ENCODE peak calls at places on chromosomes 1 and 21, in four cellular contexts. T is OCI-LY7, R is neural progenitor cell, E is PC-9. K is an unnamed sample.

GRCh38 chr1:199931666-199932377 is 95.7 kb upstream of the NR5A2 start:
- DNase-seq in T (peak; percentile 10), E (no peak), R (no peak), K (no peak)

GRCh38 chr1:175521265-175522040 is 221.9 kb downstream of the TNR start:
- DNase-seq in E (no peak), T (no peak), R (no peak), K (peak; percentile 33)

GRCh38 chr1:26189751-26190275 is 589 bp upstream of the CATSPER4 start:
- DNase-seq in T (no peak), R (no peak), E (no peak), K (no peak)

GRCh38 chr1:6300342-6301141 is 39.6 kb upstream of the GPR153 start:
- DNase-seq in E (no peak), T (no peak), R (no peak), K (peak; percentile 71)

GRCh38 chr1:41525891-41526587 is 41.6 kb upstream of the EDN2 start:
- DNase-seq in E (no peak), R (no peak), T (no peak), K (no peak)

GRCh38 chr1:183293243-183293642 is 107.2 kb downstream of the LAMC2 start:
- DNase-seq in E (no peak), T (no peak), R (no peak), K (no peak)

GRCh38 chr1:55420866-55421265 is 205.7 kb upstream of the USP24 start:
- DNase-seq in T (no peak), E (no peak), R (no peak), K (no peak)

GRCh38 chr1:29890201-29890959 is 654.1 kb downstream of the PTPRU start:
- DNase-seq in T (no peak), R (no peak), E (no peak), K (no peak)

GRCh38 chr1:39295901-39296300 is 91.4 kb downstream of the MACF1 start:
- DNase-seq in R (no peak), T (no peak), E (no peak), K (no peak)

GRCh38 chr1:62962794-62963776 is 179.2 kb downstream of the ATG4C start:
- DNase-seq in R (peak; percentile 84), E (no peak), T (peak; percentile 18), K (peak; percentile 62)

GRCh38 chr1:185555743-185556142 is 178.4 kb upstream of the HMCN1 start:
- DNase-seq in E (no peak), R (no peak), T (no peak), K (no peak)

GRCh38 chr1:100290291-100290690 is 24.3 kb downstream of the RTCA start:
- DNase-seq in T (no peak), E (no peak), R (no peak), K (no peak)

GRCh38 chr1:247883346-247883745 is 12.0 kb upstream of the OR2W3 start:
- DNase-seq in E (no peak), R (no peak), T (no peak), K (no peak)

GRCh38 chr21:37370152-37371040 is 3.8 kb downstream of the DYRK1A start:
- DNase-seq in R (no peak), E (peak; percentile 88), T (peak; percentile 21), K (no peak)
- H3K4me1 ChIP-seq in R (peaks cover 32% of the 10 kb centered on the region), E (peaks cover 57% of the 10 kb centered on the region), T (peaks cover 54% of the 10 kb centered on the region), K (peaks cover 46% of the 10 kb centered on the region)

GRCh38 chr1:17314491-17314971 is 6.5 kb downstream of the PADI4 start:
- DNase-seq in R (no peak), E (no peak), T (no peak), K (no peak)

GRCh38 chr1:17316704-17317103 is 8.7 kb downstream of the PADI4 start:
- DNase-seq in E (no peak), R (no peak), T (no peak), K (no peak)

GRCh38 chr1:17319561-17320350 is 11.8 kb downstream of the PADI4 start:
- DNase-seq in E (no peak), T (no peak), R (no peak), K (no peak)

GRCh38 chr1:17315542-17316130 is 7.6 kb downstream of the PADI4 start:
- DNase-seq in E (no peak), T (no peak), R (no peak), K (no peak)

DNA sequence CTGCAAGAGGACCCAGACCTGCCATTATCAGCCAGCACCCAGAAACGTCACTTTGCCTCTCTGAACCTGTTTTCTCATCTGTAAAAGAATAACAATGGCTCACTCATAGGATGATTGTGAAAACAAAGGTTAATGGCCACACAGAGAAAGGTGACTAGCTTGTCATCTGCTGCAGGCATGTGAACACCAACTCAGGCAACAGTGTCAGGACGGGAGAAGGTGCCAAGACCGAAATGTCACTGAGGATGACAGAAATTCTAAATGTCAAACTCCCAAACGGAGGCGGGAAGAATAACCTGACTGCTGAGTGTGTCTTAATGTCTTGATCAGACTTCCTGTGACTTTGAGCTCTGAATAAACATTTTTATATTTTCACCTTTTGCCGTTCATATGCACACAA is 10.3 kb downstream of the PADI4 start:
- DNase-seq in R (no peak), T (no peak), E (no peak), K (no peak)
- H3K4me3 ChIP-seq in R (no peak overlapping the region), T (no peak overlapping the region), E (no peak overlapping the region), K (no peak overlapping the region)

GRCh38 chr1:21668232-21669032 is 725 bp downstream of the RAP1GAP start:
- DNase-seq in R (peak; percentile 44), E (no peak), T (no peak), K (peak; percentile 50)
- TF ChIP-seq CTCF in R (peak; percentile 29), E (no peak), T (no peak), K (no peak)

DNA sequence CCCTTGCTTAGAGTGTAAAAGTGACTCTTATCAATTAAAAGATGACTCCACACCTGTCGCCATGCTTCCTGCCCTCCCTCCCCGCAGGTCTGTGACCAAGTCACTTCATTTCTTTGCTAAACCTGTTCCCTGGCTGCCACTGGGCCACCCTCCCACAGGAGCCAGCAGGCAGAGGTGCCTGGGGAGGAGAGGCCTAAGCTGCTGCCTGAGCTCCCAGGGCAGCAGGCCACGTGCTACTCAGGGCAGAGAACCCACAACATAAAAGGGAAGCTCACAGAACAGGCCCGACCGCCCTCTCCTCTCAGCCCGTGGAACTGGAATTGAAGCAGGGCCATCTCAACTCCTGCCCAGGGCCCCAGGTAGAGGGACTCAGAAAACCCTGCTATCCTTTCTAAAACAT is 4.9 kb downstream of the C1orf198 start:
- DNase-seq in E (peak; percentile 78), R (no peak), T (peak; percentile 32), K (no peak)
- H3K4me1 ChIP-seq in E (peaks cover 34% of the 10 kb centered on the region), R (peaks cover 43% of the 10 kb centered on the region), T (peaks cover 21% of the 10 kb centered on the region), K (peaks cover 4% of the 10 kb centered on the region)

GRCh38 chr1:188295157-188295556 is 1466.4 kb downstream of the PLA2G4A start:
- DNase-seq in R (peak; percentile 13), E (no peak), T (no peak), K (no peak)
- H3K4me3 ChIP-seq in R (no peak overlapping the region), E (no peak overlapping the region), T (no peak overlapping the region), K (no peak overlapping the region)

DNA sequence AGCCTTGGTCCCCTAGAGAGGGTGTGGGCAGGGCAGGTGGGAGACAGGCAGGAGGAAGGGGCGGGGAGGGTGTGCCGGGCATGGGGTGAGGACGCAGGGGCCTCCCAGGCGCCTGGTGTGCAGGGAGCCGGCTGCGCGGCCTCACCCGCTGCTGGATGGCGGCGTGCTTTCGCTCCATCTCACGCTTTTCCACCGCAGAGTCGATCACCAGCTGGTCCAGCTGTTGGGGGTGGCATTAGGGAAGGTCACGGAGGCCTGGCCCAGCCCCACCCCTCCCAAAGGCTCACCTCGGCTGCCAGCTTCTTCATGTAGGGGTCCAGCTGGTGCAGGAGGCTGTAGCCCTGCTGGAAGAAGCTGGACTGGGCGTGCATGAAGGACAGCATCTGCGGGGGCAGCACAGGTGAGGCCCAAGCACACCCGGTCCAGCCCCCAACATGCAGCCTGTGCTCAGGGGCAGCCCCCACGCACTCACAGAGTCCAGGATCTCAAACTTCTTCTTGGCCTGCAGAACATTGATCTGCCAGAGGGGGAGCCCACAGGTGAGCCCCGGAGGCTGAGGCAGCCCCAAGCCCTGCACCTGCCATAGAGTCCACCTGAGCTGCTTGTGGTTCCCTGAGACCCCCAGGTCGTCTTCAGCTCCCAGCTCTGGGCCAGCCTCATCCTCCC is 7.9 kb downstream of the ACAP3 start:
- DNase-seq in T (peak; percentile 48), E (no peak), R (peak; percentile 31), K (no peak)
- TF ChIP-seq CTCF in T (peak; percentile 69), E (peak; percentile 62), R (peak; percentile 47), K (no peak)

DNA sequence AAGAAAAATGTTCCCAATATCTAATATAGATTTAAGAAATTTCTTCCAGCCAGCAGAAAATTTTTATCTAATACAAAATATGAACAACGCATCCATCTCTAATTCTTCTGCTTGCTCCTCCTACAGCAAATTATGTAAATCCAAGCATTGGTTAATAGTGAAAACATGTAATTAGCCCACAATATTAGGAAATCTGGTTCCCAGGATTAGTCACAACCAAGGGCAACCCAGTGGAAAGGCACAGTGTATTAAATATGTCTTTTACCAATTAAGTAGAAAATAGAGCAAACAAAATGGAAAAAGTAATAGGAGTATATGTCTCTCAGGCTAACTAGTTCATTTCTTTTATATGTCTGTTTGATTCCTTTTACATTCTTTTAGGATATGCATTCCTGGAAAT is 59.4 kb upstream of the IFI44L start:
- DNase-seq in R (no peak), E (no peak), T (no peak), K (no peak)
- H3K4me1 ChIP-seq in R (no peaks in the 10 kb centered on the region), E (no peaks in the 10 kb centered on the region), T (no peaks in the 10 kb centered on the region), K (no peaks in the 10 kb centered on the region)